ENCODE peak calls at places on chromosome 21, in ten cellular contexts. One of them, this sample, is unnamed.

GRCh38 chr21:45994738-45995685 is 13.4 kb downstream of the COL6A1 start:
- DNase-seq in tibial nerve: peak; percentile 11
- DNase-seq in NCI-H1092 treated with DMSO at 0.1 percent for 48 hours: no peak
- DNase-seq in fibroblast of the conjunctiva: no peak
- DNase-seq in ELF-1: no peak
- DNase-seq in CD8-positive, alpha-beta T cell: no peak
- DNase-seq in left ventricle myocardium superior: peak; percentile 28
- DNase-seq in memory B cell: peak; percentile 2
- DNase-seq in IMR-90: no peak
- DNase-seq in naive thymus-derived CD8-positive, alpha-beta T cell: no peak
- DNase-seq in this sample: no peak

GRCh38 chr21:15797577-15798363 is 68.0 kb downstream of the USP25 start:
- DNase-seq in tibial nerve: no peak
- DNase-seq in NCI-H1092 treated with DMSO at 0.1 percent for 48 hours: no peak
- DNase-seq in fibroblast of the conjunctiva: no peak
- DNase-seq in ELF-1: no peak
- DNase-seq in CD8-positive, alpha-beta T cell: no peak
- DNase-seq in left ventricle myocardium superior: no peak
- DNase-seq in memory B cell: no peak
- DNase-seq in IMR-90: no peak
- DNase-seq in naive thymus-derived CD8-positive, alpha-beta T cell: no peak
- DNase-seq in this sample: peak; percentile 22

GRCh38 chr21:41475714-41476405 is 32.1 kb downstream of the TMPRSS2 start:
- DNase-seq in tibial nerve: no peak
- DNase-seq in NCI-H1092 treated with DMSO at 0.1 percent for 48 hours: no peak
- DNase-seq in fibroblast of the conjunctiva: no peak
- DNase-seq in ELF-1: no peak
- DNase-seq in CD8-positive, alpha-beta T cell: no peak
- DNase-seq in left ventricle myocardium superior: no peak
- DNase-seq in memory B cell: no peak
- DNase-seq in IMR-90: no peak
- DNase-seq in naive thymus-derived CD8-positive, alpha-beta T cell: no peak
- DNase-seq in this sample: no peak

GRCh38 chr21:35475768-35476167 is 426.7 kb upstream of the RUNX1 start:
- DNase-seq in tibial nerve: no peak
- DNase-seq in NCI-H1092 treated with DMSO at 0.1 percent for 48 hours: no peak
- DNase-seq in fibroblast of the conjunctiva: peak; percentile 29
- DNase-seq in ELF-1: no peak
- DNase-seq in CD8-positive, alpha-beta T cell: no peak
- DNase-seq in left ventricle myocardium superior: no peak
- DNase-seq in memory B cell: no peak
- DNase-seq in IMR-90: peak; percentile 75
- DNase-seq in naive thymus-derived CD8-positive, alpha-beta T cell: no peak
- DNase-seq in this sample: no peak

GRCh38 chr21:36856643-36857042 is 109.8 kb downstream of the HLCS start:
- DNase-seq in tibial nerve: no peak
- DNase-seq in NCI-H1092 treated with DMSO at 0.1 percent for 48 hours: no peak
- DNase-seq in fibroblast of the conjunctiva: no peak
- DNase-seq in ELF-1: no peak
- DNase-seq in CD8-positive, alpha-beta T cell: no peak
- DNase-seq in left ventricle myocardium superior: no peak
- DNase-seq in memory B cell: no peak
- DNase-seq in IMR-90: no peak
- DNase-seq in naive thymus-derived CD8-positive, alpha-beta T cell: no peak
- DNase-seq in this sample: no peak

GRCh38 chr21:32256873-32257620 is 21.8 kb downstream of the MIS18A start:
- DNase-seq in tibial nerve: peak; percentile 51
- DNase-seq in NCI-H1092 treated with DMSO at 0.1 percent for 48 hours: peak; percentile 89
- DNase-seq in fibroblast of the conjunctiva: peak; percentile 90
- DNase-seq in ELF-1: no peak
- DNase-seq in CD8-positive, alpha-beta T cell: no peak
- DNase-seq in left ventricle myocardium superior: peak; percentile 66
- DNase-seq in memory B cell: no peak
- DNase-seq in IMR-90: peak; percentile 91
- DNase-seq in naive thymus-derived CD8-positive, alpha-beta T cell: no peak
- DNase-seq in this sample: no peak

GRCh38 chr21:36854391-36854790 is 112.1 kb downstream of the HLCS start:
- DNase-seq in tibial nerve: no peak
- DNase-seq in NCI-H1092 treated with DMSO at 0.1 percent for 48 hours: peak; percentile 23
- DNase-seq in fibroblast of the conjunctiva: peak; percentile 23
- DNase-seq in ELF-1: peak; percentile 68
- DNase-seq in CD8-positive, alpha-beta T cell: no peak
- DNase-seq in left ventricle myocardium superior: no peak
- DNase-seq in memory B cell: no peak
- DNase-seq in IMR-90: peak; percentile 34
- DNase-seq in naive thymus-derived CD8-positive, alpha-beta T cell: no peak
- DNase-seq in this sample: peak; percentile 89

GRCh38 chr21:41832230-41833137 is 46.7 kb downstream of the PRDM15 start:
- DNase-seq in tibial nerve: no peak
- DNase-seq in NCI-H1092 treated with DMSO at 0.1 percent for 48 hours: no peak
- DNase-seq in fibroblast of the conjunctiva: no peak
- DNase-seq in ELF-1: no peak
- DNase-seq in CD8-positive, alpha-beta T cell: no peak
- DNase-seq in left ventricle myocardium superior: no peak
- DNase-seq in memory B cell: no peak
- DNase-seq in IMR-90: no peak
- DNase-seq in naive thymus-derived CD8-positive, alpha-beta T cell: no peak
- DNase-seq in this sample: no peak

GRCh38 chr21:33265664-33266049 is 510 bp upstream of the IL10RB start:
- DNase-seq in tibial nerve: no peak
- DNase-seq in NCI-H1092 treated with DMSO at 0.1 percent for 48 hours: no peak
- DNase-seq in fibroblast of the conjunctiva: no peak
- DNase-seq in ELF-1: peak; percentile 68
- DNase-seq in CD8-positive, alpha-beta T cell: no peak
- DNase-seq in left ventricle myocardium superior: peak; percentile 53
- DNase-seq in memory B cell: peak; percentile 54
- DNase-seq in IMR-90: peak; percentile 14
- DNase-seq in naive thymus-derived CD8-positive, alpha-beta T cell: no peak
- DNase-seq in this sample: peak; percentile 65

GRCh38 chr21:43274022-43274945 is 105.5 kb downstream of the CRYAA start:
- DNase-seq in tibial nerve: no peak
- DNase-seq in NCI-H1092 treated with DMSO at 0.1 percent for 48 hours: no peak
- DNase-seq in fibroblast of the conjunctiva: no peak
- DNase-seq in ELF-1: no peak
- DNase-seq in CD8-positive, alpha-beta T cell: no peak
- DNase-seq in left ventricle myocardium superior: peak; percentile 19
- DNase-seq in memory B cell: no peak
- DNase-seq in IMR-90: no peak
- DNase-seq in naive thymus-derived CD8-positive, alpha-beta T cell: no peak
- DNase-seq in this sample: no peak